ENCODE peak calls at places on chromosomes 7 and 10, in seven cellular contexts. A, H, X, Y, J, L and Z are unnamed samples. For H3K9me3 and H3K4me1, the result is how much of the 10 kb centered on the place peaks cover.

GRCh38 chr10:126500185-126500584 is 111.9 kb upstream of the ADAM12 start:
- DNase-seq in Y (no peak), A (no peak), H (no peak), L (no peak), J (no peak), X (no peak), Z (no peak)

GRCh38 chr10:75508239-75508813 is 76.9 kb downstream of the LRMDA start:
- DNase-seq in A (peak), X (no peak), Y (no peak), J (no peak), H (peak), L (no peak), Z (no peak)

GRCh38 chr7:1534330-1535099 is 4.0 kb downstream of the MAFK start:
- DNase-seq in Y (no peak), L (no peak), H (peak), X (no peak), J (no peak), A (no peak), Z (no peak)

GRCh38 chr10:43120116-43120947 is 17.9 kb upstream of the CSGALNACT2 start:
- DNase-seq in X (no peak), L (no peak), A (no peak), J (no peak), Y (no peak), H (no peak), Z (no peak)

GRCh38 chr7:19852192-19852591 is 78.8 kb upstream of the TMEM196 start:
- DNase-seq in Y (no peak), H (no peak), J (no peak), L (no peak), A (no peak), X (no peak), Z (no peak)

GRCh38 chr7:135117096-135117495 is 30.8 kb upstream of the TMEM140 start:
- DNase-seq in A (no peak), X (no peak), H (no peak), Y (no peak), L (no peak), J (no peak), Z (no peak)

GRCh38 chr7:35003679-35004278 is 33.5 kb downstream of the DPY19L1 start:
- DNase-seq in L (no peak), X (peak), J (peak), H (peak), A (peak), Y (peak), Z (no peak)

GRCh38 chr10:6924166-6924565 is 344.1 kb upstream of the PRKCQ start:
- DNase-seq in A (peak), Y (no peak), H (peak), J (no peak), X (no peak), L (no peak), Z (no peak)

GRCh38 chr7:123259759-123260158 is 60.0 kb upstream of the SLC13A1 start:
- DNase-seq in X (no peak), J (no peak), Y (no peak), L (no peak), A (no peak), H (no peak), Z (no peak)

GRCh38 chr10:35705671-35706070 is 63.6 kb upstream of the FZD8 start:
- DNase-seq in L (no peak), Y (no peak), J (no peak), A (no peak), X (no peak), H (no peak), Z (no peak)

GRCh38 chr7:106313456-106313891 is 28.7 kb upstream of the NAMPT start:
- DNase-seq in J (no peak), Y (no peak), A (peak), L (no peak), X (no peak), H (peak), Z (no peak)

GRCh38 chr10:34759161-34759836 is 55.8 kb downstream of the PARD3 start:
- DNase-seq in Y (no peak), H (no peak), A (peak), J (no peak), L (no peak), X (no peak), Z (no peak)

GRCh38 chr10:48330269-48330668 is 23.8 kb downstream of the MAPK8 start:
- DNase-seq in Y (no peak), A (no peak), J (no peak), X (no peak), H (no peak), L (no peak), Z (no peak)

GRCh38 chr7:81501220-81501619 is 268.6 kb downstream of the HGF start:
- DNase-seq in A (peak), H (peak), Y (no peak), L (no peak), X (no peak), J (no peak), Z (no peak)

GRCh38 chr10:45514283-45515270 is 140.6 kb downstream of the ALOX5 start:
- DNase-seq in J (peak), L (no peak), Y (no peak), X (no peak), H (no peak), A (peak), Z (no peak)

DNA sequence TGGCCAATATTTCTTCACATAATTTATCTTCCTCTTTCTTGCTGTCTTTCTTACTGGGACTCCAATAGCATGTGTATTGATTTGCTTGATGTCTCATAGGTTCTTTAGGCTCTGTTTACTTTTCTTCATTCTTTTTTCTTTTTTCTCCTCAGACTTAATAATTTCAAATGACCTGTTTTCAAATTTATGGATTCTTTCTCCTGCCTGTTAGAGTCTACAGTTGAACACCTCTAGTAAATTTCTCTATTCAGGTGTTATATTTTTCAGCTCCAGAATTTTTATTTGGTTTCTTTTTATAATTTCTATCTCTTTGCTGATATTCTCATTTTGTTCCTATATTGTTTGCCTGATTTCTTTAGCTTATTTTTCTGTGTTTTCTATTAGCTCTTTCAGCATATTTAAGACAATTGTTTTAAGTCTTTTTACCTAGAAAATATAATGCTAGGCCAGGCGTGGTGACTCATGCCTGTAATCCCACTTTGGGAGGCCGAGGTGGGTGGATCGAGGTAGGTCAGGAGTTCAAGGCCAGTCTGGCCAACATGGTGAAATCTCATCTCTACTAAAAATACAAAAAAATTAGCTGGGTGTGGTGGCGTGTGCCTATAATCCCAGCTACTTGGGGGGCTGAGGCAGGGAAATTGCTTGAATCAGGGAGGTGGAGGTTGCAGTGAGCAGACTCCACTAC is 61.9 kb upstream of the TNS3 start:
- DNase-seq in X (no peak), A (no peak), J (peak), H (no peak), L (no peak), Y (no peak), Z (no peak)
- H3K9me3 ChIP-seq in X (under half), A (under half), J (under half), H (under half), L (under half), Y (under half), Z (under half)

GRCh38 chr10:97571622-97572021 is 957 bp upstream of the ANKRD2 start:
- DNase-seq in L (no peak), J (no peak), X (no peak), H (no peak), Y (no peak), A (peak), Z (no peak)

GRCh38 chr10:97573021-97573420 is 442 bp downstream of the ANKRD2 start:
- DNase-seq in L (no peak), X (no peak), J (no peak), H (peak), Y (no peak), A (no peak), Z (no peak)

GRCh38 chr10:97573672-97574071 is 1.1 kb downstream of the ANKRD2 start:
- DNase-seq in L (no peak), J (no peak), Y (no peak), H (no peak), X (no peak), A (no peak), Z (no peak)

GRCh38 chr10:97570789-97571536 is 1.6 kb upstream of the ANKRD2 start:
- DNase-seq in X (no peak), L (no peak), J (no peak), Y (no peak), A (no peak), H (no peak), Z (no peak)

GRCh38 chr10:97572214-97572989 is at the start of gene ANKRD2:
- DNase-seq in A (peak), J (peak), L (peak), Y (peak), H (peak), X (peak), Z (peak)
- H3K4me1 ChIP-seq in A (under half), J (under half), L (under half), Y (under half), H (half or more), X (under half), Z (under half)

GRCh38 chr7:84913731-84914130 is 273.1 kb downstream of the SEMA3D start:
- DNase-seq in A (peak), J (no peak), L (no peak), X (no peak), H (no peak), Y (no peak), Z (no peak)

GRCh38 chr7:84912537-84912936 is 274.3 kb downstream of the SEMA3D start:
- DNase-seq in L (no peak), J (no peak), H (no peak), Y (no peak), X (no peak), A (no peak), Z (no peak)

GRCh38 chr7:84912993-84913635 is 273.7 kb downstream of the SEMA3D start:
- DNase-seq in A (peak), X (no peak), H (no peak), J (no peak), Y (no peak), L (no peak), Z (no peak)

GRCh38 chr7:84916161-84916560 is 270.7 kb downstream of the SEMA3D start:
- DNase-seq in H (no peak), J (peak), Y (no peak), X (no peak), L (no peak), A (no peak), Z (no peak)

DNA sequence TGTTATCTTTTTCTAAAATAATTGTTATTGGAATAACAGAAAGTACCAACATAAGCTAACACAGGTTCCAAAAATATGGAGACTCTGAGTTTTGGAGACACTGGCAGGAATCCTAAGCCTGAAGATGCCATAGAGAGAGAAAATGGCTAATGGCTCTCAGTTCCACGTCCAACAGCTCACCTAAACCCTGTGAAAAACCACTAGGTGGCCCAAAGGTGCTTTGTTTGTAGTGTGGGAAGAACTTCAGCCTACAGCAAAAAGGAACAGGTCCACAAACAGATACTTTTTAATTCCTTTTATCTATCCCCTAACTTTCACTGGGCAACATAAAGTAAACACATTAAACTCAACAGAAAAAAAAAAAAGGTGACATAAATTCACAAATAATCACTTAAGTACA is 272.3 kb downstream of the SEMA3D start:
- DNase-seq in H (peak), A (peak), Y (no peak), J (peak), L (no peak), X (no peak), Z (no peak)
- TF ChIP-seq CTCF in H (peak), A (peak), Y (no peak), J (peak), L (no peak), X (no peak), Z (no peak)

DNA sequence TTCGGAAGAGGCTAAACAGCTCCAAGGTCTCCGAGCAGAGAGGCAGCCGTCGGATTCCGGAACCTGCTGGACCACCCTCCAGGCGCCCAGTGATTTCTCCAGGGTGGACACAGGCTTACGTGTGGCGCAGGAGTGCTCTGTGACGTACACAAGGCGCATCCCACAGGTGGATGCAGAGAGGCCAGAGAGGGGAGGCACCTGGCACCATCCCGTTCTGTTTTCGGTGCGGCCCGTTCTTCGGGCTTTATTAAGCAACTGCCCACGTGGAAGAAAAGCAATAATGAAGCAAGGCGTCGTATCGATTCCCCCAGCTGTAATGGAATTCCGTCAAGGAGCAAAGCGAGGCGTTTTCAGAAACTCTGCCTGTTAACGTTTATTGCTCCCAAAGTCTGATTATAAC is 163.6 kb downstream of the PTPRN2 start:
- DNase-seq in H (no peak), J (no peak), A (no peak), L (no peak), X (no peak), Y (no peak), Z (no peak)
- H3K9me3 ChIP-seq in H (under half), J (under half), A (under half), L (under half), X (under half), Y (under half), Z (under half)

GRCh38 chr10:97057836-97058235 is 127.9 kb downstream of the SLIT1 start:
- DNase-seq in X (no peak), A (no peak), J (no peak), Y (no peak), L (no peak), H (no peak), Z (no peak)
- H3K4me1 ChIP-seq in X (under half), A (under half), J (under half), Y (under half), L (under half), H (under half), Z (under half)

GRCh38 chr10:114682532-114682931 is 24.5 kb upstream of the ABLIM1 start:
- DNase-seq in X (no peak), J (no peak), A (no peak), L (no peak), H (no peak), Y (no peak), Z (no peak)

GRCh38 chr10:114682121-114682520 is 24.0 kb upstream of the ABLIM1 start:
- DNase-seq in J (no peak), A (no peak), Y (no peak), X (no peak), L (no peak), H (no peak), Z (no peak)

GRCh38 chr10:114680557-114681117 is 22.6 kb upstream of the ABLIM1 start:
- DNase-seq in A (no peak), H (no peak), Y (no peak), J (no peak), L (no peak), X (no peak), Z (no peak)

GRCh38 chr10:114683162-114683561 is 25.1 kb upstream of the ABLIM1 start:
- DNase-seq in L (no peak), J (no peak), Y (no peak), X (no peak), H (no peak), A (peak), Z (no peak)

DNA sequence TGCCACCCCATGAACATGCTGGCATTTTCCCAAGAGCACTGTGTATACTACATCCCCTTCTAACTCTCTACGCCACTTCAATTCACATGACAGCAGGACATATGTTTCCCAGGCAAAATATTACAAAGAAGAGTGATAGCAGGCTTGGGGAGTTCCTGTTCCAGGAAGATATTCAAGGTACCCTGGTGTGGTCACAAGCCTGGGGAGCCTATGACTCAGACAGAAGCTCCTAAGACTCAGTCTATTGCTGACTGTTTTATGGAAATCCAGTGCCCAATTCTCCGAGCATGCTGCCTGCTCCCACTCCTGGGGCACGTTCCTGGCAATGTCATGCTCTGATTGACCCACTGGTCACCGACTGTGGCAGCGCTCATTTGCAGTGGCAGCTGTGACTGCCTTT is 23.5 kb upstream of the ABLIM1 start:
- DNase-seq in Y (no peak), H (no peak), J (no peak), X (no peak), A (peak), L (no peak), Z (no peak)
- TF ChIP-seq CTCF in Y (no peak), H (no peak), J (no peak), X (no peak), A (no peak), L (no peak), Z (no peak)

GRCh38 chr10:131492211-131492610 is 180.7 kb upstream of the TCERG1L start:
- DNase-seq in Y (no peak), X (no peak), A (no peak), L (no peak), J (no peak), H (no peak), Z (no peak)
- H3K9me3 ChIP-seq in Y (under half), X (under half), A (under half), L (under half), J (under half), H (under half), Z (under half)

DNA sequence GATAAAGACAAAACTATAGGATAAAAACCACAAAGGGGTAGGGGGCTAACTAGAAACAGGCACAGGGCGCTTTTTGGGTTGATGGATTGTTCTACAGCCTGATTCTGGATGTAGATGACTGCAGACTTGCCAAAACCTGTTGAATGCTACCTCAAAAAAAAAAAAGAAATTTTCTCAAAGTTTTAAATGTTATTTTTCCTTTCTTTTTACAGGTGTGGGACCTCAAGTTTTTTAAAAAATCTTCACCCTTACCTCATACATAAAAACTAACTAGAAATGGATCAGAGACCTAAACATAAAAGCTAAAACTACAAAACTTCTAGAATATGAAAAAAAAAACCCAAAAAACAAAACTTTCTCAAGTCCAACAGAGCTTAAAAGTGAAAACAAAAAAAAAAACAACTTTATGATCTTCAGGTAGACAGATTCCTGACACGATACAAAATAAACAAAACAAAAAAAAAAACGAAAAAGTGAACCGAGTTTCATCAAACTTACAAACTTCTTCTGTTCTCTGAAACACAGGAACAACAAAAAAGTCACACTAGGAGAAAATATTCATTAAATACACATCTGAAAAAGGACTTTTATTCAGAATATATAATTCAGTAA is 14.9 kb downstream of the RHEB start:
- DNase-seq in Y (no peak), X (no peak), J (no peak), H (no peak), A (no peak), L (no peak), Z (no peak)
- H3K4me1 ChIP-seq in Y (under half), X (under half), J (half or more), H (half or more), A (under half), L (under half), Z (half or more)